ENCODE peak calls at places on chromosomes 13 and 19, in seven cellular contexts. Z is stimulated activated CD8-positive, alpha-beta memory T cell treated with anti-CD3 and anti-CD28 coated beads, Interleukin-4, amount 100 ng/mL, for 24 hours; T is HCEC 1CT; S is hippocampal formation; F is activated CD4-positive, alpha-beta T cell treated with anti-CD3 and anti-CD28 coated beads, Interleukin-2, amount 50 U/mL, for 4 hours; H is GM13976; Y is T-helper 2 cell. E is an unnamed sample.

GRCh38 chr19:55563261-55563690 is 17.4 kb downstream of the ZNF579 start:
- DNase-seq in Z (no peak), T (no peak), S (no peak), F (no peak), H (no peak), Y (no peak), E (no peak)

GRCh38 chr13:23674795-23675640 is 104.8 kb downstream of the TNFRSF19 start:
- DNase-seq in Z (no peak), T (peak; percentile 94), S (no peak), F (no peak), H (no peak), Y (no peak), E (peak; percentile 88)

GRCh38 chr19:34241513-34242337 is 12.6 kb upstream of the GARRE1 start:
- DNase-seq in Z (no peak), T (no peak), S (no peak), F (no peak), H (peak; percentile 48), Y (no peak), E (no peak)

GRCh38 chr19:41887711-41888382 is 4.9 kb downstream of the ARHGEF1 start:
- DNase-seq in Z (peak; percentile 81), T (no peak), S (peak; percentile 50), F (peak; percentile 87), H (peak; percentile 79), Y (peak; percentile 70), E (peak; percentile 96)

GRCh38 chr19:10670876-10671804 is 17.0 kb downstream of the ILF3 start:
- DNase-seq in Z (no peak), T (no peak), S (no peak), F (no peak), H (no peak), Y (no peak), E (no peak)

GRCh38 chr19:5953680-5954213 is 24.2 kb downstream of the RANBP3 start:
- DNase-seq in Z (no peak), T (no peak), S (no peak), F (peak; percentile 28), H (no peak), Y (no peak), E (no peak)

GRCh38 chr13:114004416-114005205 is 30.7 kb upstream of the C13orf46 start:
- DNase-seq in Z (no peak), T (no peak), S (no peak), F (no peak), H (no peak), Y (no peak), E (peak; percentile 34)

GRCh38 chr19:2253106-2254051 is 2.8 kb downstream of the JSRP1 start:
- DNase-seq in Z (no peak), T (no peak), S (no peak), F (peak; percentile 45), H (peak; percentile 79), Y (peak; percentile 22), E (no peak)

GRCh38 chr13:32031815-32032345 is 306 bp downstream of the FRY start:
- DNase-seq in Z (no peak), T (peak; percentile 8), S (no peak), F (no peak), H (no peak), Y (no peak), E (no peak)

GRCh38 chr13:41150058-41150457 is 17.5 kb upstream of the KBTBD6 start:
- DNase-seq in Z (no peak), T (no peak), S (no peak), F (no peak), H (no peak), Y (no peak), E (peak; percentile 11)

GRCh38 chr19:36081385-36081784 is 26.7 kb downstream of the WDR62 start:
- DNase-seq in Z (no peak), T (no peak), S (peak; percentile 72), F (no peak), H (no peak), Y (no peak), E (no peak)

GRCh38 chr13:114090476-114090875 is 41.9 kb downstream of the RASA3 start:
- DNase-seq in Z (no peak), T (no peak), S (no peak), F (no peak), H (no peak), Y (no peak), E (no peak)

GRCh38 chr19:17944301-17944700 is 11.5 kb downstream of the CCDC124 start:
- DNase-seq in Z (no peak), T (peak; percentile 85), S (no peak), F (no peak), H (no peak), Y (no peak), E (peak; percentile 65)

E was measured in HT1080.